ENCODE peak calls at places on chromosomes 5 and 9, in eight cellular contexts. R, W, E, X, J, S, Y and C are unnamed samples.

GRCh38 chr9:3863114-3863528 is 337.3 kb upstream of the RFX3 start:
- DNase-seq in R (peak; percentile 9), W (no peak), E (no peak), X (no peak), J (no peak), S (no peak), Y (no peak), C (peak; percentile 49)

GRCh38 chr9:119365291-119366027 is 3.8 kb downstream of the BRINP1 start:
- DNase-seq in R (peak; percentile 14), W (no peak), E (no peak), X (no peak), J (no peak), S (no peak), Y (no peak), C (no peak)

GRCh38 chr5:107263387-107264003 is 407.2 kb downstream of the EFNA5 start:
- DNase-seq in R (no peak), W (no peak), E (no peak), X (no peak), J (no peak), S (no peak), Y (no peak), C (no peak)

GRCh38 chr9:37215456-37216229 is 95.3 kb downstream of the ZCCHC7 start:
- DNase-seq in R (no peak), W (no peak), E (no peak), X (no peak), J (no peak), S (no peak), Y (no peak), C (no peak)

GRCh38 chr9:121888438-121888775 is 204.7 kb downstream of the TTLL11 start:
- DNase-seq in R (no peak), W (no peak), E (no peak), X (no peak), J (no peak), S (no peak), Y (no peak), C (peak; percentile 62)

GRCh38 chr5:9716838-9717281 is 86.7 kb upstream of the TAS2R1 start:
- DNase-seq in R (no peak), W (no peak), E (no peak), X (no peak), J (no peak), S (no peak), Y (no peak), C (no peak)

GRCh38 chr9:87516931-87517300 is 19.2 kb downstream of the DAPK1 start:
- DNase-seq in R (no peak), W (no peak), E (no peak), X (no peak), J (no peak), S (no peak), Y (no peak), C (no peak)

GRCh38 chr5:110899566-110900412 is 161.0 kb downstream of the SLC25A46 start:
- DNase-seq in R (no peak), W (no peak), E (no peak), X (no peak), J (no peak), S (no peak), Y (no peak), C (no peak)

GRCh38 chr5:72248352-72249032 is 71.5 kb downstream of the MRPS27 start:
- DNase-seq in R (peak; percentile 75), W (no peak), E (no peak), X (no peak), J (no peak), S (no peak), Y (no peak), C (no peak)

GRCh38 chr9:121138973-121139372 is 62.7 kb downstream of the RAB14 start:
- DNase-seq in R (no peak), W (no peak), E (no peak), X (no peak), J (no peak), S (no peak), Y (no peak), C (no peak)

GRCh38 chr5:91283899-91284298 is 99.2 kb downstream of the ARRDC3 start:
- DNase-seq in R (no peak), W (no peak), E (no peak), X (no peak), J (no peak), S (no peak), Y (no peak), C (no peak)

GRCh38 chr9:133738039-133738805 is at the start of gene SARDH:
- DNase-seq in R (peak; percentile 51), W (no peak), E (peak; percentile 83), X (peak; percentile 15), J (peak; percentile 18), S (peak; percentile 52), Y (peak; percentile 24), C (peak; percentile 68)

GRCh38 chr5:7391688-7392400 is 4.1 kb upstream of the ADCY2 start:
- DNase-seq in R (no peak), W (no peak), E (no peak), X (no peak), J (no peak), S (no peak), Y (no peak), C (no peak)

GRCh38 chr5:81626524-81626923 is 124.4 kb downstream of the SSBP2 start:
- DNase-seq in R (no peak), W (no peak), E (no peak), X (no peak), J (no peak), S (no peak), Y (no peak), C (no peak)

GRCh38 chr9:19127881-19128719 is 808 bp upstream of the PLIN2 start:
- DNase-seq in R (peak; percentile 16), W (peak; percentile 12), E (peak; percentile 72), X (peak; percentile 38), J (no peak), S (peak; percentile 22), Y (no peak), C (peak; percentile 62)

GRCh38 chr9:117555964-117556629 is 141.2 kb upstream of the ASTN2 start:
- DNase-seq in R (peak; percentile 28), W (no peak), E (peak; percentile 59), X (no peak), J (no peak), S (no peak), Y (peak; percentile 9), C (no peak)

GRCh38 chr5:172251419-172251818 is 32.1 kb downstream of the UBTD2 start:
- DNase-seq in R (no peak), W (no peak), E (no peak), X (no peak), J (no peak), S (no peak), Y (no peak), C (no peak)

GRCh38 chr9:117413346-117414219 is 1.3 kb downstream of the ASTN2 start:
- DNase-seq in R (no peak), W (no peak), E (no peak), X (no peak), J (no peak), S (no peak), Y (no peak), C (no peak)

GRCh38 chr5:31641059-31641458 is 2.1 kb downstream of the PDZD2 start:
- DNase-seq in R (no peak), W (no peak), E (no peak), X (no peak), J (no peak), S (no peak), Y (no peak), C (no peak)